ENCODE peak calls at places on chromosomes 13 and 19, in nine cellular contexts. Z is HFF-Myc; H is CD4-positive, CD25-positive, alpha-beta regulatory T cell; S is thoracic aorta; O is stimulated activated CD8-positive, alpha-beta memory T cell treated with anti-CD3 and anti-CD28 coated beads, Interleukin-7, amount 100 ng/mL, for 48 hours; T is GM23248; M is CD8-positive, alpha-beta T cell; N is stimulated activated CD4-positive, alpha-beta T cell treated with anti-CD3 and anti-CD28 coated beads, Interleukin-2, amount 100 ng/mL, for 48 hours; L is activated CD4-positive, alpha-beta T cell treated with anti-CD3 and anti-CD28 coated beads, Interleukin-2, amount 50 U/mL, for 48 hours. J is an unnamed sample.

GRCh38 chr19:45187421-45188100 is 9.0 kb downstream of the BLOC1S3 start:
- DNase-seq in Z (no peak), H (peak), S (no peak), O (no peak), T (peak), M (peak), N (no peak), L (no peak), J (peak)

GRCh38 chr19:51689751-51690358 is 3.3 kb upstream of the SPACA6 start:
- DNase-seq in Z (no peak), H (no peak), S (no peak), O (no peak), T (peak), M (no peak), N (no peak), L (peak), J (no peak)

GRCh38 chr13:75530536-75530935 is 7.1 kb downstream of the COMMD6 start:
- DNase-seq in Z (no peak), H (no peak), S (no peak), O (no peak), T (no peak), M (no peak), N (no peak), L (no peak), J (no peak)

GRCh38 chr19:40144947-40145748 is 46.1 kb upstream of the MAP3K10 start:
- DNase-seq in Z (no peak), H (no peak), S (no peak), O (no peak), T (no peak), M (no peak), N (no peak), L (no peak), J (no peak)

GRCh38 chr19:6551607-6552450 is 21.0 kb downstream of the TNFSF9 start:
- DNase-seq in Z (no peak), H (peak), S (no peak), O (peak), T (peak), M (peak), N (peak), L (peak), J (no peak)

GRCh38 chr13:50726164-50726563 is 117.3 kb downstream of the DLEU7 start:
- DNase-seq in Z (no peak), H (no peak), S (no peak), O (no peak), T (no peak), M (no peak), N (no peak), L (no peak), J (no peak)

GRCh38 chr19:56252699-56253422 is 19.7 kb upstream of the EDDM13 start:
- DNase-seq in Z (peak), H (peak), S (no peak), O (peak), T (peak), M (peak), N (peak), L (peak), J (peak)

GRCh38 chr19:16342002-16342715 is 17.5 kb downstream of the KLF2 start:
- DNase-seq in Z (no peak), H (peak), S (no peak), O (no peak), T (peak), M (peak), N (peak), L (peak), J (no peak)